ENCODE peak calls at places on chromosomes 6 and 20, in ten cellular contexts. I, C, P, R, Y, N, V, G, H and J are unnamed samples. For H3K4me1, the result is how much of the 10 kb centered on the place peaks cover.

GRCh38 chr6:107217248-107217647 is 101.9 kb upstream of the BEND3 start:
- DNase-seq in P (no peak), I (no peak), Y (no peak), V (no peak), N (no peak), H (no peak), R (no peak), G (no peak), C (no peak), J (no peak)

GRCh38 chr20:56362833-56363413 is 4.1 kb downstream of the FAM210B start:
- DNase-seq in V (peak), G (no peak), Y (no peak), I (no peak), C (no peak), N (no peak), H (no peak), R (no peak), P (no peak), J (no peak)

GRCh38 chr6:33419580-33420492 is at the start of gene SYNGAP1:
- DNase-seq in G (peak), C (peak), I (no peak), H (no peak), N (peak), Y (no peak), R (no peak), P (peak), V (peak), J (no peak)

GRCh38 chr6:11042750-11043551 is 1.2 kb downstream of the ELOVL2 start:
- DNase-seq in V (no peak), P (no peak), I (no peak), N (peak), G (no peak), R (no peak), C (peak), H (no peak), Y (no peak), J (no peak)

GRCh38 chr6:18262812-18263560 is 1.3 kb downstream of the DEK start:
- DNase-seq in C (peak), N (peak), P (no peak), G (no peak), H (no peak), V (no peak), Y (peak), I (no peak), R (no peak), J (no peak)

GRCh38 chr20:10040070-10040970 is 5.5 kb downstream of the ANKEF1 start:
- DNase-seq in N (peak), R (no peak), H (no peak), C (no peak), Y (peak), G (no peak), P (no peak), I (no peak), V (no peak), J (no peak)

GRCh38 chr6:116073765-116074450 is 13.2 kb upstream of the FRK start:
- DNase-seq in G (no peak), I (no peak), C (no peak), R (no peak), Y (peak), P (no peak), H (no peak), N (no peak), V (no peak), J (no peak)

GRCh38 chr6:27839303-27840081 is 72.7 kb downstream of the OR2B2 start:
- DNase-seq in C (peak), G (peak), Y (peak), H (peak), P (peak), R (peak), N (peak), V (no peak), I (peak), J (peak)

GRCh38 chr6:11852061-11852619 is 73.5 kb upstream of the ADTRP start:
- DNase-seq in N (no peak), Y (no peak), I (no peak), R (no peak), P (no peak), C (peak), V (no peak), H (no peak), G (no peak), J (no peak)

GRCh38 chr20:39268566-39268965 is 306.4 kb downstream of the DHX35 start:
- DNase-seq in N (no peak), V (no peak), P (no peak), G (no peak), R (no peak), H (no peak), I (no peak), C (no peak), Y (no peak), J (no peak)

GRCh38 chr6:25363429-25363828 is 84.3 kb downstream of the CARMIL1 start:
- DNase-seq in V (no peak), C (no peak), R (no peak), N (peak), Y (no peak), I (no peak), G (no peak), P (no peak), H (no peak), J (no peak)

GRCh38 chr6:25359891-25360290 is 80.7 kb downstream of the CARMIL1 start:
- DNase-seq in V (no peak), H (no peak), I (no peak), R (peak), P (no peak), N (no peak), Y (no peak), G (peak), C (no peak), J (no peak)

GRCh38 chr6:25359191-25359861 is 80.2 kb downstream of the CARMIL1 start:
- DNase-seq in V (no peak), G (no peak), R (peak), I (no peak), C (peak), H (no peak), P (peak), Y (peak), N (peak), J (peak)

GRCh38 chr6:25365159-25365558 is 86.0 kb downstream of the CARMIL1 start:
- DNase-seq in I (no peak), N (no peak), H (no peak), R (no peak), C (no peak), G (no peak), P (no peak), Y (no peak), V (no peak), J (no peak)

GRCh38 chr6:25360611-25361010 is 81.4 kb downstream of the CARMIL1 start:
- DNase-seq in I (no peak), Y (no peak), N (peak), G (no peak), P (no peak), V (no peak), H (no peak), R (no peak), C (no peak), J (no peak)
- H3K4me1 ChIP-seq in I (under half), Y (under half), N (under half), G (under half), P (under half), V (under half), H (under half), R (under half), C (under half), J (under half)

DNA sequence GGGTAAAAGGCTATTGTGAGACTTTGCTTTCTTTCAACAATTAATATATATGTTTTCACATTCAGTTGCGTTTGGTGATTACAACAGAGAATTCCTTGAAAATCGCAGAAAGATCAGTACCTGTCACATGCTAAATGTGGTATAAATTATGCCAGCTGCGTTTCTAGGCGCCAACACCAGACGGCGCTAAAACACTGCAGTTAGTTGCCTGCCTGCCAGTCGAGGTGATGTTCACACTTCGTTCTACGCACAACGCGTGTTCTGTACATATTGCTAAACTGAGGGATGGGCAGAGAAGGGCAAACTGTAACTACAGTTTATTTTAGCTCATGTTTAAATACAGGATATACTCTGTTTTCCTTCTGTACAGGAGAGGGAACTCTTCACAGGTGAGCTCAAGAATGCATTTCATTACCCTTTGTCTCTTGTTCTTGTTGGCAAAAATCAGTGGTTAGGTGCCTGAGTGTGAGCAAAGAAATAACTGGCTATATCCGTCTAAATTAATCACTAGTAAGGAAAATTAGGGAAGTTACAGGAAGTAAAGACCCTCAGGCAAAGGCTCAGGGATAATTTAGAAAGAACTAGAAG is 100.1 kb upstream of the RGS17 start:
- DNase-seq in Y (peak), N (peak), P (peak), G (peak), I (no peak), C (peak), H (peak), R (peak), V (no peak), J (peak)
- TF ChIP-seq CTCF in Y (peak), N (peak), P (peak), G (peak), I (peak), C (peak), H (no peak), R (peak), V (peak), J (peak)

GRCh38 chr6:41568202-41568584 is 22.0 kb downstream of the FOXP4 start:
- DNase-seq in Y (no peak), G (no peak), H (no peak), N (no peak), V (no peak), C (no peak), P (no peak), I (no peak), R (no peak), J (no peak)

GRCh38 chr6:41568585-41569384 is 22.6 kb downstream of the FOXP4 start:
- DNase-seq in H (peak), N (no peak), V (no peak), P (no peak), R (peak), G (no peak), I (peak), C (no peak), Y (peak), J (peak)

GRCh38 chr6:41571066-41571780 is 25.0 kb downstream of the FOXP4 start:
- DNase-seq in Y (no peak), V (no peak), R (no peak), G (no peak), P (no peak), H (no peak), N (no peak), I (no peak), C (no peak), J (no peak)

GRCh38 chr6:41572613-41573012 is 26.4 kb downstream of the FOXP4 start:
- DNase-seq in C (no peak), N (no peak), Y (no peak), R (no peak), H (no peak), I (no peak), P (no peak), V (no peak), G (no peak), J (no peak)

DNA sequence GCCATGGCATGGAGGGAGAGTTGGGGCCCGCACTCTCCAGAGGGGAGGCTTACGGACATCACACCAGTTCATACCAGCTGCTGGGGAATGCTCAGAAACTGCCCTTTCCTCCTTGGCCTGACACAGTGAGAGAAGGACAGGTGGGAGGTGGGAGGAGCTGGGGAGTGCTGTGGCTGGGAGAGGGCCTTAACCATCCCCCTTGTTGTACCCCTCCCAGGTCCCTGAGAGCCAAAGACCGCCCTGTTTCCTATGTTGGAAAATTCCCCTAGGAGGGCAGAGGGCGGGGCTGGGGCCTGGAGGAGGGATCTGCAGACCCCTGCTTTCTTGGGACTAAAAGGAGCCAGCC is 24.1 kb downstream of the FOXP4 start:
- DNase-seq in V (no peak), Y (no peak), R (no peak), H (no peak), N (no peak), I (no peak), P (no peak), G (no peak), C (peak), J (no peak)
- H3K4me3 ChIP-seq in V (no peak), Y (no peak), R (no peak), H (no peak), N (no peak), I (no peak), P (no peak), G (no peak), C (peak), J (no peak)

GRCh38 chr20:5116875-5117274 is 2.9 kb downstream of the PCNA start:
- DNase-seq in I (no peak), Y (no peak), H (no peak), V (no peak), G (no peak), C (no peak), P (no peak), N (no peak), R (no peak), J (no peak)
- H3K4me1 ChIP-seq in I (under half), Y (under half), H (under half), V (under half), G (under half), C (under half), P (under half), N (under half), R (under half), J (under half)

GRCh38 chr6:1856381-1856780 is 246.7 kb downstream of the FOXC1 start:
- DNase-seq in N (peak), Y (no peak), V (peak), C (no peak), I (no peak), P (no peak), R (no peak), G (peak), H (no peak), J (no peak)
- TF ChIP-seq CTCF in N (no peak), Y (no peak), V (no peak), C (no peak), I (no peak), P (no peak), R (no peak), G (no peak), H (no peak), J (no peak)

GRCh38 chr6:156988276-156989158 is 211.3 kb downstream of the ARID1B start:
- DNase-seq in C (peak), N (peak), I (no peak), Y (no peak), G (peak), R (no peak), P (no peak), V (no peak), H (no peak), J (no peak)
- H3K4me3 ChIP-seq in C (no peak), N (no peak), I (no peak), Y (no peak), G (no peak), R (no peak), P (no peak), V (no peak), H (no peak), J (no peak)

GRCh38 chr20:62648318-62648995 is 6.2 kb downstream of the SLCO4A1 start:
- DNase-seq in R (no peak), H (no peak), N (no peak), G (no peak), C (no peak), V (no peak), P (no peak), Y (no peak), I (no peak), J (no peak)
- H3K4me1 ChIP-seq in R (under half), H (half or more), N (under half), G (half or more), C (under half), V (under half), P (under half), Y (under half), I (under half), J (under half)

GRCh38 chr6:24574809-24575208 is 71.2 kb downstream of the KIAA0319 start:
- DNase-seq in R (no peak), P (no peak), V (no peak), Y (no peak), I (no peak), G (no peak), H (no peak), N (no peak), C (no peak), J (no peak)
- TF ChIP-seq CTCF in R (no peak), P (no peak), V (no peak), Y (no peak), I (no peak), G (no peak), H (no peak), N (no peak), C (no peak), J (no peak)